ENCODE peak calls at places on chromosomes 11 and 22, in nine cellular contexts. O, C, V, U, T, D, R, X and N are unnamed samples.

GRCh38 chr11:11538277-11538960 is 83.4 kb downstream of the GALNT18 start:
- DNase-seq in V (no peak), O (no peak), C (no peak), D (no peak), X (no peak), T (no peak), R (no peak), U (no peak), N (no peak)

GRCh38 chr22:35477911-35478582 is 62.6 kb upstream of the RASD2 start:
- DNase-seq in U (peak), X (peak), V (no peak), T (peak), O (peak), R (peak), C (no peak), D (no peak), N (no peak)

GRCh38 chr11:45179686-45180085 is 33.2 kb downstream of the PRDM11 start:
- DNase-seq in R (no peak), T (no peak), X (no peak), O (no peak), D (no peak), V (no peak), U (no peak), C (no peak), N (no peak)

GRCh38 chr22:48300877-48301276 is 1526.8 kb downstream of the BRD1 start:
- DNase-seq in U (no peak), V (no peak), D (no peak), T (no peak), C (no peak), R (no peak), X (no peak), O (no peak), N (no peak)

GRCh38 chr22:19832476-19833108 is 22.1 kb downstream of the GNB1L start:
- DNase-seq in C (no peak), X (no peak), V (peak), O (no peak), D (peak), U (no peak), R (no peak), T (no peak), N (no peak)

GRCh38 chr22:45626198-45626651 is 45.4 kb upstream of the ATXN10 start:
- DNase-seq in D (no peak), R (peak), X (no peak), C (peak), V (peak), O (no peak), U (peak), T (no peak), N (no peak)

GRCh38 chr11:65315204-65315865 is 669 bp downstream of the CDC42EP2 start:
- DNase-seq in U (peak), D (peak), X (no peak), R (peak), V (peak), C (peak), O (no peak), T (peak), N (peak)

GRCh38 chr11:62917906-62918502 is 3.2 kb downstream of the CHRM1 start:
- DNase-seq in D (no peak), T (no peak), C (peak), U (no peak), O (no peak), R (no peak), X (no peak), V (no peak), N (no peak)

GRCh38 chr11:94938399-94939055 is 34.8 kb downstream of the CWC15 start:
- DNase-seq in O (peak), U (peak), C (peak), R (no peak), V (no peak), T (peak), X (peak), D (peak), N (peak)

GRCh38 chr22:46062971-46063631 is 86.1 kb upstream of the WNT7B start:
- DNase-seq in C (peak), X (peak), D (no peak), T (no peak), R (no peak), O (no peak), U (no peak), V (no peak), N (no peak)

GRCh38 chr11:119702261-119702591 is 26.8 kb downstream of the NECTIN1 start:
- DNase-seq in V (no peak), C (no peak), D (no peak), O (peak), U (no peak), X (peak), T (no peak), R (peak), N (no peak)

GRCh38 chr11:64356498-64357411 is 2.2 kb upstream of the RPS6KA4 start:
- DNase-seq in R (peak), C (no peak), X (no peak), O (no peak), T (no peak), U (peak), V (no peak), D (no peak), N (no peak)

GRCh38 chr11:116432301-116432700 is 340.5 kb downstream of the BUD13 start:
- DNase-seq in U (no peak), V (no peak), C (no peak), X (no peak), R (no peak), D (no peak), T (no peak), O (no peak), N (no peak)

GRCh38 chr22:47299879-47300697 is 537.6 kb downstream of the TBC1D22A start:
- DNase-seq in R (no peak), T (no peak), C (no peak), X (no peak), D (peak), V (no peak), O (no peak), U (no peak), N (peak)

GRCh38 chr22:37659066-37659896 is 758 bp downstream of the PDXP start:
- DNase-seq in C (peak), X (no peak), R (no peak), O (no peak), U (no peak), V (no peak), D (no peak), T (no peak), N (no peak)

GRCh38 chr22:42928969-42929837 is 72.1 kb upstream of the ARFGAP3 start:
- DNase-seq in D (peak), R (no peak), U (no peak), O (no peak), T (no peak), C (peak), X (no peak), V (peak), N (no peak)

GRCh38 chr11:69721745-69722144 is 17.9 kb upstream of the FGF19 start:
- DNase-seq in O (no peak), T (no peak), D (no peak), R (peak), X (no peak), C (no peak), V (no peak), U (peak), N (no peak)

GRCh38 chr11:87316491-87316890 is 278.8 kb downstream of the TMEM135 start:
- DNase-seq in D (no peak), C (no peak), T (no peak), V (no peak), R (no peak), O (no peak), X (no peak), U (no peak), N (no peak)

GRCh38 chr11:119472186-119472855 is 49.3 kb upstream of the THY1 start:
- DNase-seq in D (no peak), O (peak), V (no peak), X (peak), U (no peak), T (peak), R (no peak), C (no peak), N (peak)

GRCh38 chr11:130762342-130763037 is 153.8 kb downstream of the SNX19 start:
- DNase-seq in U (peak), D (no peak), X (no peak), C (peak), T (no peak), R (peak), O (no peak), V (no peak), N (peak)

GRCh38 chr22:45212992-45213751 is 27.5 kb downstream of the KIAA0930 start:
- DNase-seq in V (no peak), R (no peak), X (peak), T (no peak), U (no peak), O (no peak), C (peak), D (peak), N (no peak)

GRCh38 chr11:97963528-97964331 is 1057.0 kb upstream of the CNTN5 start:
- DNase-seq in O (no peak), T (no peak), X (peak), U (no peak), V (no peak), C (no peak), R (no peak), D (no peak), N (no peak)

GRCh38 chr11:124538019-124538418 is 5.4 kb downstream of the OR8B12 start:
- DNase-seq in C (no peak), R (no peak), O (peak), X (peak), D (no peak), T (peak), U (no peak), V (no peak), N (no peak)

GRCh38 chr22:49937758-49938564 is 19.5 kb downstream of the CRELD2 start:
- DNase-seq in X (no peak), T (no peak), R (no peak), U (no peak), C (no peak), O (no peak), D (no peak), V (no peak), N (no peak)

GRCh38 chr11:11057472-11057854 is 199.6 kb upstream of the ZBED5 start:
- DNase-seq in X (peak), R (no peak), U (no peak), D (no peak), C (no peak), O (no peak), V (peak), T (no peak), N (peak)

DNA sequence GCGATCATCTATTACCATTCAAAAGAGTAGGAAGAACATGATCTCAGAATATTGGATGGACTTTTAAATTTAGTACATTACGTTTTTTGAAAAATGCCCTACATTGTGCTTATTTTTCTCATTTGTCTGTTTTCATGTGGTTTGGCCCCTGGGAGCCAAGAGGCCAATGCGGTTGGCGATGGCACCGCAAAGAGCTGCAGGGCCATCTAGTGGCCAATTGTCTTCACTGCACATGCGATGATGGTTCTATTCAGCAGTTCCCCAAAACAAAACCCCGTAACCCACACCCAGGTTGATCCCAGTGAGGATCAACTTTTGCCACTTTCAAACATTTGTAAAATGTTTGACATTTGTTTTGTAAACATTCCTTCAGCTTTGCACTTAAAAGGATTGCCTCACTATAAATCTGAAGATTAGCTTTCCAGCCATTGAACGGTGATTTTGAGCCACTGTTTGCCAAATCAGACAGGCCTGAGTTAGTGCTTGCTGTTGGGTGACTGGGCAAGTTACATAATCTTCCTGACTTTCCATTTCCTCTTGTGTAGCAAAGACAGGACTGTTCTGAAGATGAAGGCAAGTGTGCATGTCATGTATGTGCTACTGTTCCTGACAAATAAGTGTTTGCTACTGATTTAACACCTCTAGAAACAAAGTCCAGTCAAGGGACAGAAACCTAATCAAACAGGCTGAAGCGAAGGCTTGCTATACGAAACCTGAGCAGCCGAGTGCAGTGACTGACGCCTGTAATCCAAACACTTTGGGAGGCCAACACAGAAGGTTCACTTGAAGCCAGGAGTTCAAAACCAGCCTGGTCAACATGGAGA is 29.2 kb upstream of the XBP1 start:
- DNase-seq in V (peak), C (peak), X (peak), U (peak), D (peak), R (peak), T (peak), O (peak), N (peak)
- H3K4me3 ChIP-seq in V (no peak), C (no peak), X (no peak), U (no peak), D (no peak), R (no peak), T (no peak), O (no peak), N (no peak)

GRCh38 chr11:18046116-18046777 is at the start of gene TPH1:
- DNase-seq in D (no peak), T (peak), C (peak), O (no peak), V (peak), R (peak), U (no peak), X (peak), N (no peak)
- H3K4me3 ChIP-seq in D (no peak), T (no peak), C (no peak), O (no peak), V (no peak), R (no peak), U (no peak), X (peak), N (no peak)

GRCh38 chr11:22194907-22195306 is 2.0 kb downstream of the ANO5 start:
- DNase-seq in X (no peak), D (no peak), R (no peak), V (no peak), C (no peak), U (no peak), T (no peak), O (no peak), N (no peak)
- H3K4me3 ChIP-seq in X (no peak), D (peak), R (no peak), V (no peak), C (no peak), U (no peak), T (no peak), O (no peak), N (no peak)

GRCh38 chr11:122804161-122804560 is 34.1 kb upstream of the CRTAM start:
- DNase-seq in R (peak), X (no peak), D (no peak), C (no peak), T (no peak), V (no peak), U (peak), O (peak), N (no peak)

GRCh38 chr11:122804796-122805195 is 33.5 kb upstream of the CRTAM start:
- DNase-seq in V (no peak), D (no peak), U (peak), O (no peak), C (no peak), T (no peak), X (no peak), R (peak), N (no peak)

GRCh38 chr11:122803716-122804115 is 34.6 kb upstream of the CRTAM start:
- DNase-seq in O (no peak), R (peak), D (no peak), U (peak), T (no peak), C (no peak), X (no peak), V (no peak), N (no peak)

GRCh38 chr11:122802876-122803275 is 35.4 kb upstream of the CRTAM start:
- DNase-seq in X (no peak), U (no peak), O (no peak), R (no peak), D (no peak), T (no peak), C (no peak), V (no peak), N (no peak)

DNA sequence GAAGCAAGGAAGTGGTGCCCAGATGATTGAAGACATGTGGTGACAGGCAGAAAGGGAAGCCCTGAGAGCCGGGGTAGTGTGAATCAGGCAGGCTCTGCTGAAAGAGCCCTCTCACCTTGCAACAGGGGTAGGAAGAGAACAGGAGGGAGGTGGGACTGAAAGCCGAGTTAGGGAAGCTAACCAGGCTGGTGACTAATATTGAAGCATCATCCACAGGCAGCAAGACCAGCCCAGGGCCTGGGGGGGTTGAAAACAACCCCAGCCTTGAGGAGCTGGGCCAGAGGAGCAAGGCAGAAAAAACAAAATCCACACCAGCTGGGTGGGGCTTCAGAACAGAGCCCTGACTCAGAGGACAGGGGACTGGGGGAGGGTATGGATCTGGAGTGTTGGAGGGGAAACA is 35.0 kb upstream of the CRTAM start:
- DNase-seq in D (no peak), X (peak), O (peak), R (peak), U (peak), C (no peak), V (no peak), T (peak), N (no peak)
- H3K4me3 ChIP-seq in D (no peak), X (no peak), O (no peak), R (no peak), U (no peak), C (no peak), V (no peak), T (no peak), N (no peak)

GRCh38 chr22:30079952-30080533 is at the start of gene HORMAD2:
- DNase-seq in O (no peak), U (no peak), D (no peak), T (no peak), C (peak), V (peak), X (peak), R (peak), N (no peak)
- H3K4me3 ChIP-seq in O (no peak), U (no peak), D (no peak), T (no peak), C (peak), V (no peak), X (peak), R (peak), N (peak)

DNA sequence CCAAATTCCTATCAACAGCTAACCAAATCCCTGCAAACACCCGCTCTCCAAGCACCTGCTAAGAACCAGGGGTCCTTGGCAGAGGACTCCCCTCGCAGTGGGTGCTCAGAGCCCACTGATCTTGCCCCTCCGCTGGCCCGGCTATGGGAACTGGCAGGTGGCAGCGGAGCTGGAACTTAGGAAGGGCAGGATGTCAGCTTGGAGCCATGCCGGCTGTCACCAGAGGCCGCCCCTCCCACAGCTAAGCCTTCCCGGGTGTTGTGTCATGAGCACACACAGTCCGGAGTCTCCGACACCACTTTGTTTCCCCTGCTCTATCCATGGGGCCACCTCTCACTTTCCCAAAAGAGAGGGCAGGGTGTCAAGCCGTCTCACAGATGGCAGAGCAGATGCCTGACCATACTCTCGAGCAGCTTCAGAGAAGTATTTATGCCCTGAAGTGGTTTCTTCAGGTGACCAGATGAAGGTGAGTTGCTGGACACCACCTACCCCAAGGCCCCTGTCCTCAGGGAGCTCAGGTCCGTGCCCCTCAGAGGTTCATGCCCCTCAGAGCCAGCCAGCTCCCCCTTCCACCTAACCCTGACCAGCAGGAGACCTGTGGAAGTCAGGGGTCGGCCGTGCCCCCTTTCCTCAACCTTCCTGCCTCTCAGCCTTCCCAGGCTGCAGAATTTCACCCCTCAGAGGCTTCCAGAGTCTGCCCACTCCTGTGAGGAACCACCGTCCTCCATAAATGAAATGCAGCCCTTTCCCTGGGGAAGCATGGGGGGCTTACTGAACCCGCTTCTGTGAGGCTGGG is 545.7 kb upstream of the B3GAT1 start:
- DNase-seq in T (no peak), V (no peak), C (no peak), O (no peak), D (peak), R (no peak), X (no peak), U (no peak), N (peak)
- H3K4me3 ChIP-seq in T (no peak), V (no peak), C (no peak), O (no peak), D (no peak), R (no peak), X (no peak), U (no peak), N (no peak)

GRCh38 chr22:17086301-17086700 is 1.5 kb downstream of the IL17RA start:
- DNase-seq in C (no peak), X (no peak), T (no peak), D (no peak), R (no peak), O (no peak), V (no peak), U (no peak), N (no peak)
- H3K4me3 ChIP-seq in C (peak), X (peak), T (peak), D (peak), R (no peak), O (peak), V (no peak), U (peak), N (peak)

GRCh38 chr11:30424851-30425250 is 101.9 kb downstream of the ARL14EP start:
- DNase-seq in V (no peak), U (no peak), O (peak), X (no peak), T (no peak), C (no peak), D (no peak), R (no peak), N (no peak)

GRCh38 chr11:30423886-30424285 is 101.0 kb downstream of the ARL14EP start:
- DNase-seq in V (no peak), D (no peak), C (no peak), T (no peak), U (no peak), X (no peak), R (no peak), O (no peak), N (no peak)

GRCh38 chr11:30422389-30422788 is 99.5 kb downstream of the ARL14EP start:
- DNase-seq in O (no peak), U (no peak), C (no peak), R (no peak), D (no peak), T (no peak), V (no peak), X (no peak), N (no peak)

GRCh38 chr11:30424336-30424735 is 101.4 kb downstream of the ARL14EP start:
- DNase-seq in T (no peak), D (no peak), R (no peak), O (no peak), C (no peak), X (no peak), U (no peak), V (no peak), N (no peak)

GRCh38 chr11:30422828-30423648 is 100.1 kb downstream of the ARL14EP start:
- DNase-seq in C (no peak), R (no peak), D (no peak), X (no peak), V (no peak), U (no peak), O (no peak), T (no peak), N (no peak)
- H3K4me3 ChIP-seq in C (no peak), R (no peak), D (no peak), X (no peak), V (no peak), U (no peak), O (no peak), T (no peak), N (no peak)

GRCh38 chr22:30695871-30696655 is 1.4 kb downstream of the OSBP2 start:
- DNase-seq in D (no peak), R (no peak), C (no peak), V (no peak), U (no peak), O (no peak), T (no peak), X (no peak), N (no peak)
- H3K4me3 ChIP-seq in D (no peak), R (no peak), C (peak), V (no peak), U (no peak), O (no peak), T (peak), X (no peak), N (no peak)